ENCODE peak calls at places on chromosomes 6 and 20, in seven cellular contexts. R, X, O, Y, W, K and Q are unnamed samples.

GRCh38 chr20:61731363-61732181 is 334.1 kb downstream of the TAF4 start:
- DNase-seq in R (no peak), X (peak), O (peak), Y (no peak), W (no peak), K (no peak), Q (no peak)

GRCh38 chr6:7730852-7731251 is 5.0 kb downstream of the BMP6 start:
- DNase-seq in R (peak), X (peak), O (peak), Y (no peak), W (no peak), K (no peak), Q (peak)

GRCh38 chr6:25497383-25497782 is 154.6 kb upstream of the SCGN start:
- DNase-seq in R (no peak), X (no peak), O (no peak), Y (no peak), W (no peak), K (no peak), Q (no peak)

GRCh38 chr6:19865178-19865577 is 28.0 kb downstream of the ID4 start:
- DNase-seq in R (no peak), X (no peak), O (no peak), Y (no peak), W (no peak), K (no peak), Q (no peak)

GRCh38 chr6:36068012-36068392 is 40.4 kb downstream of the MAPK14 start:
- DNase-seq in R (no peak), X (no peak), O (no peak), Y (no peak), W (peak), K (no peak), Q (no peak)

GRCh38 chr20:37990571-37991151 is 42.6 kb downstream of the TTI1 start:
- DNase-seq in R (peak), X (peak), O (peak), Y (no peak), W (peak), K (no peak), Q (no peak)

GRCh38 chr6:1129141-1129540 is 182.8 kb upstream of the FOXQ1 start:
- DNase-seq in R (no peak), X (peak), O (peak), Y (no peak), W (no peak), K (no peak), Q (no peak)

GRCh38 chr6:149028767-149029405 is 282.1 kb downstream of the UST start:
- DNase-seq in R (peak), X (peak), O (peak), Y (peak), W (peak), K (peak), Q (peak)

GRCh38 chr6:154590770-154591169 is 80.3 kb upstream of the CNKSR3 start:
- DNase-seq in R (no peak), X (no peak), O (no peak), Y (no peak), W (peak), K (no peak), Q (no peak)

GRCh38 chr6:106728296-106728870 is 99.0 kb downstream of the QRSL1 start:
- DNase-seq in R (no peak), X (no peak), O (no peak), Y (no peak), W (no peak), K (no peak), Q (no peak)

GRCh38 chr6:162344935-162345599 is 382.5 kb downstream of the PRKN start:
- DNase-seq in R (peak), X (peak), O (peak), Y (no peak), W (no peak), K (no peak), Q (peak)

GRCh38 chr6:137102851-137103492 is 58.2 kb upstream of the IL20RA start:
- DNase-seq in R (no peak), X (no peak), O (no peak), Y (no peak), W (no peak), K (no peak), Q (no peak)

GRCh38 chr6:6752129-6752528 is 163.6 kb downstream of the LY86 start:
- DNase-seq in R (no peak), X (no peak), O (peak), Y (peak), W (peak), K (peak), Q (peak)

GRCh38 chr6:37819802-37820712 is 530 bp downstream of the ZFAND3 start:
- DNase-seq in R (peak), X (peak), O (peak), Y (no peak), W (peak), K (peak), Q (no peak)

GRCh38 chr6:10801224-10801848 is 37.0 kb downstream of the MAK start:
- DNase-seq in R (peak), X (peak), O (peak), Y (peak), W (peak), K (peak), Q (no peak)

DNA sequence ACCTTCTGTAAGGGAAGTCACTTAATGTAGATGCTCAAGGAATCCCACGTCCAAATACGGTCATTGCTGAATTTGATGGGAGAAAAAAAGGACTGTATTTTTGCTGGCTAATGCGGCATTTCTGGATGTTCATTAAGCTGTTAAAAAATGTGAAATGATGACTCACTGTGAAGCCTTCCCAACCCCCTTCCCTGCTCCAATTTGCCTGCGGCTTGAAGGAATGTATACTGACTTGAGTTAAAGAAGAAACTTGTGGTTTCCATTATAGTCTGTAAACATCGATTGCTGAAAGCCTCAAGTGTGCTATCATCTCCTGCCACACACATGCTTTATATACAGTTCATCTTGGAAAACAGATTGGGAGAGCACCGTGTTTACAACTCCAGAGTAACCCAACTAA is 249.1 kb upstream of the JAG1 start:
- DNase-seq in R (peak), X (peak), O (peak), Y (peak), W (no peak), K (no peak), Q (no peak)
- H3K4me3 ChIP-seq in R (no peak), X (no peak), O (no peak), Y (no peak), W (no peak), K (no peak), Q (no peak)

DNA sequence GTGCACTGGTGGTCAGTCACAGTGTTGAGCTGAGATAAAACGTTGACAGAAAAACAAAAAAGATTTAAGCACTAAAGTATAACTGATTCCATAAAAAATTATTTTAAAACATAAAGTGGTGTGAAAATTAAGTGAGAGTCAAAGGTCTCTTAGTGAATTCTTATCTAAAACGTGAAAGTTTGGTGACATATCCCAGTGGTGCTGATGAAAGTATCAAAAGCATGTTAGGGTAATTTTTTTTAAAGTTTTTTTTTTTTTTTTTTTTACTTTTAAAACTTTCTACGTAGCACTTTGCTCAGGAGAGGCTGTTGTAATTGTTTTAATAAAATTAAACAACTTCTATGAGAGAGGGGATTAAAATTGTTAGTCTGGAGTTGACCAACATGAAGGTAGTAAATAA is 65.6 kb upstream of the TMEM30A start:
- DNase-seq in R (no peak), X (no peak), O (no peak), Y (no peak), W (no peak), K (no peak), Q (no peak)
- TF ChIP-seq CTCF in R (no peak), X (no peak), O (no peak), Y (no peak), W (no peak), K (no peak), Q (no peak)

DNA sequence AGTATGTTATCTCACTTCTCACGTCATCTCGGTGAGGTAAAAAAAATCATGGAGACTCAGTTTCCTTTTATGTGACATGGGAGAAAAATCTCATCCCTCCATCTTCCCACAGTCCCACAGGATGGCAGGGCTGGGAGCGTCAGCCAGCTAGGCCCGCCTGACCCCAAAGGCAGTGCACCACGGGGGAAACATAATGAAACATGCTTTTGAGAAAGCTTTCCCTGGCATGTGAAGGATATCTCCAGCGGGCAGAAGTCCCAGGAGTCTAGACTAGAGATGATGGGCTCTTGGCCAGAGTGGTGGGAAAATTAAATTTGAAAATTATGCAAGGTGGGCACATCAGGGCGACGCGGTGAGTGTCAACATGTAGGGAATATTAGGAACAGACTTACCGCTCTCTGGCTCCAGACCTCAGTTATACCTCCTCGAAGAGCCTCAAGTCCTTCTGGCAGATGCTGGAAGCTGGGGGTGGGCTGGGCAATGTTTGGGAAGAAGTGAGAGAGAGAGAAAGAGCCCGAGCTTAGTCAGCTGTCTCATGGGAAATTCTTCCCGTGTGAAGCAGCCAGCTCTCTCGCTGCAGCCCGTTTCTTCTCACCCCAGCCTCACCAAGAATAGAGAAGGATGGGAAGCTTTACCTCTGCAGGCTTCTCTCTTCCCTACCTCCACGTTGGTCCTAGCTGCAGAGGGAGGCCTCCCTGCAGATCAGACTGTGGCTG is 52.3 kb downstream of the MOCS1 start:
- DNase-seq in R (peak), X (peak), O (peak), Y (no peak), W (no peak), K (no peak), Q (no peak)
- H3K4me3 ChIP-seq in R (peak), X (no peak), O (no peak), Y (no peak), W (no peak), K (no peak), Q (no peak)

GRCh38 chr6:122789078-122789861 is at the start of gene SMPDL3A:
- DNase-seq in R (peak), X (peak), O (peak), Y (no peak), W (peak), K (peak), Q (no peak)
- TF ChIP-seq CTCF in R (peak), X (no peak), O (peak), Y (peak), W (no peak), K (peak), Q (peak)

GRCh38 chr6:28747631-28748157 is 176.1 kb downstream of the TRIM27 start:
- DNase-seq in R (peak), X (peak), O (peak), Y (no peak), W (no peak), K (no peak), Q (peak)
- H3K4me3 ChIP-seq in R (peak), X (no peak), O (no peak), Y (peak), W (no peak), K (no peak), Q (peak)

DNA sequence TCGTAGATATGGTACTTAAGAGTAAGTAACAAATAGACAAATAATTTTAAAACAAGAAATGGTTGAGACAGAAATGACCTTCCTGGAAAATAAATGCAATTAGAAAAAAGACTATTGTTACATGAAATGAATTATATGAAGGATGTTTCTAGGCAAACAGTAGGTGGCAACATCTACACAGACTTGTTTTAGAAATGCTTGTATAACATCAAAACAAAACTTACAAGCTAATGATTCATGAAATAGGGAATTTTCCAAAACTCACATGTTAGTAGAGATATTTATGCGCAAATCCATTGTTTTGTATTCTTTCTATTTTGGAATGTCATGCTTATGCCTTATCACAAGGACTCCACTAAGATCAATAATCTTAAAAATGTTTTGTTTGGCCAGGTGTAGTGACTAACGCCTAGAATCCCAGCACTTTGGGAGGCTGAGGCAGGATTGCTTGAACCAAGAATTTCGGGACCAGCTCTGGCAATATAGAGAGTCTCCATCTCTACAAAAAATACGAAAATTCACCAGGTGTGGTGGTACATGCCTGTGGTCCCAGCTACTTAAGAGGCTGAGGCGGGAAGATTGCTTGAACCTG is 32.3 kb upstream of the LGSN start:
- DNase-seq in R (peak), X (peak), O (peak), Y (no peak), W (no peak), K (no peak), Q (peak)
- TF ChIP-seq CTCF in R (peak), X (peak), O (peak), Y (peak), W (peak), K (peak), Q (peak)

GRCh38 chr6:44224154-44224977 is 971 bp downstream of the SLC29A1 start:
- DNase-seq in R (no peak), X (no peak), O (peak), Y (no peak), W (no peak), K (no peak), Q (no peak)

GRCh38 chr6:44226368-44227137 is 3.2 kb downstream of the SLC29A1 start:
- DNase-seq in R (no peak), X (no peak), O (no peak), Y (no peak), W (no peak), K (no peak), Q (no peak)

GRCh38 chr6:44225579-44226325 is 2.4 kb downstream of the SLC29A1 start:
- DNase-seq in R (no peak), X (no peak), O (no peak), Y (no peak), W (no peak), K (no peak), Q (no peak)

GRCh38 chr6:44223471-44224153 is at the start of gene SLC29A1:
- DNase-seq in R (peak), X (no peak), O (peak), Y (no peak), W (peak), K (peak), Q (no peak)

GRCh38 chr6:44224978-44225330 is 1.6 kb downstream of the SLC29A1 start:
- DNase-seq in R (no peak), X (no peak), O (no peak), Y (no peak), W (no peak), K (no peak), Q (no peak)
- H3K4me3 ChIP-seq in R (no peak), X (no peak), O (no peak), Y (no peak), W (no peak), K (no peak), Q (no peak)

DNA sequence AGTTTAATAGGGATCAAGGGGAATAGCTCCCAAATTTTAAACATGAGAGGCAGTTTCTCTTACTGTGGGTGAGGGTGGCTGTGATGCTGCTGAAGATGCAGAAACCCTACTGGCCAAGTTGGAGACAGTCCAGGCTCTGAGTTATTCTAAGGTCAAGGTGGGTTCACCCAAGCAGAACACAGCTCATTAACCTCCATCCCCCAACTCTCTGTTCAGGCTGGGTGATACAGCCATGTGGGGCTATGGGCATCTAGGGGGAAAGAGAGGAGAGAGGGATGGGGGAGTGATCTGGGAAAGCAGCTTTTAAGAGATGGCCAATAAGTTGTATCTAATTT is 18.9 kb upstream of the TRAM2 start:
- DNase-seq in R (no peak), X (peak), O (peak), Y (no peak), W (no peak), K (no peak), Q (no peak)
- TF ChIP-seq CTCF in R (no peak), X (no peak), O (no peak), Y (no peak), W (no peak), K (no peak), Q (peak)

GRCh38 chr6:83429269-83429668 is 1.6 kb downstream of the ME1 start:
- DNase-seq in R (no peak), X (no peak), O (no peak), Y (no peak), W (no peak), K (no peak), Q (no peak)

GRCh38 chr6:83430606-83431544 is at the start of gene ME1:
- DNase-seq in R (peak), X (peak), O (peak), Y (no peak), W (peak), K (peak), Q (no peak)

GRCh38 chr6:83431545-83432165 is 804 bp upstream of the ME1 start:
- DNase-seq in R (no peak), X (no peak), O (no peak), Y (no peak), W (peak), K (no peak), Q (no peak)

GRCh38 chr6:83432626-83433025 is 1.8 kb upstream of the ME1 start:
- DNase-seq in R (no peak), X (no peak), O (no peak), Y (no peak), W (no peak), K (no peak), Q (no peak)

DNA sequence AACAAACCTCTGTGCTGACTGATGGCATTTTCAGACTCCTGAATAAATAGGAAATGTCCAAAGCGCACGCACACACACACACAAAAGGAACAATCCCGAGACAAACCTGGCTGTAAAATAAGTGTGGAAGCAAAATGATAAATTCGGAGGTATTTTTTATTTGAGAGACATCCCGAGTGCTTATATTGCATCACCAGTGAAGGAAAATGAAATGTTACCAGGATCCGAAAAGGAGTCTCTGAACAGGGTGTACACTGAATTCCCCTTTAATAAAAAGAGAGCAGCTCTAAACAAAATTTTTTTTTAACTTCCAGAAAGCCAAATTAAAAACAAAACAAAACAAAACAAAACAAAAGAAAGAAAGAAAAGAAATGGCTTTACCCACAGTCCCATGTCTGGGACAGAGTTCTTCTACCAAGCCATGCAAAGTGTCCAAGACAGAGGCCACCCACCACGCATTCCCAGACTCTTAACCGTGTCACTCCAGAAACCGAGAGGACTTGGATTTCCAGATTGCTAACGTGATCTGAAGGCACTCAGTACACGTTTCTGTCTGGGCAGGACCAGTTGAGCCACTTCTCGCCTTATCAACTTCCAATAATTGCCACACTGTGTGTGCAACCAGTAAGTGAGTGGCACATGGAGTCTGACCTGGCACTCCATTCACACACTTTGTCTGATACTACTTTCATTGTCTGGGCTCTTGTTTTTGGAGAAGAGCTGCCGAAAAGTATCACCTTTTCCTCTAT is 820 bp downstream of the ME1 start:
- DNase-seq in R (peak), X (peak), O (peak), Y (no peak), W (peak), K (no peak), Q (no peak)
- H3K4me3 ChIP-seq in R (peak), X (peak), O (peak), Y (peak), W (peak), K (peak), Q (peak)